ENCODE peak calls at places on chromosomes 1 and 21, in seven cellular contexts. One of them, this sample, is unnamed.

GRCh38 chr1:10651793-10652192 is 144.7 kb downstream of the CASZ1 start:
- DNase-seq in HCT116: no peak
- DNase-seq in H1: no peak
- DNase-seq in HepG2: no peak
- DNase-seq in K562: peak; percentile 67
- DNase-seq in GM12878: no peak
- DNase-seq in SK-N-SH: no peak
- DNase-seq in this sample: no peak

GRCh38 chr21:36288651-36289243 is 31.2 kb upstream of the MORC3 start:
- DNase-seq in HCT116: no peak
- DNase-seq in H1: no peak
- DNase-seq in HepG2: no peak
- DNase-seq in K562: no peak
- DNase-seq in GM12878: no peak
- DNase-seq in SK-N-SH: no peak
- DNase-seq in this sample: no peak

GRCh38 chr1:28882009-28882628 is 32.2 kb upstream of the EPB41 start:
- DNase-seq in HCT116: peak; percentile 93
- DNase-seq in H1: peak; percentile 92
- DNase-seq in HepG2: peak; percentile 87
- DNase-seq in K562: peak; percentile 88
- DNase-seq in GM12878: peak; percentile 41
- DNase-seq in SK-N-SH: peak; percentile 83
- DNase-seq in this sample: peak; percentile 49

GRCh38 chr1:159067699-159068621 is 8.6 kb downstream of the AIM2 start:
- DNase-seq in HCT116: no peak
- DNase-seq in H1: no peak
- DNase-seq in HepG2: no peak
- DNase-seq in K562: no peak
- DNase-seq in GM12878: peak; percentile 86
- DNase-seq in SK-N-SH: no peak
- DNase-seq in this sample: no peak

GRCh38 chr1:83682132-83682531 is 316.8 kb downstream of the TTLL7 start:
- DNase-seq in HCT116: no peak
- DNase-seq in H1: no peak
- DNase-seq in HepG2: no peak
- DNase-seq in K562: no peak
- DNase-seq in GM12878: no peak
- DNase-seq in SK-N-SH: no peak
- DNase-seq in this sample: no peak

GRCh38 chr1:19477284-19478240 is 7.8 kb downstream of the CAPZB start:
- DNase-seq in HCT116: no peak
- DNase-seq in H1: no peak
- DNase-seq in HepG2: no peak
- DNase-seq in K562: no peak
- DNase-seq in GM12878: peak; percentile 74
- DNase-seq in SK-N-SH: no peak
- DNase-seq in this sample: no peak

GRCh38 chr21:31132574-31133242 is 94.4 kb upstream of the KRTAP19-8 start:
- DNase-seq in HCT116: no peak
- DNase-seq in H1: no peak
- DNase-seq in HepG2: no peak
- DNase-seq in K562: no peak
- DNase-seq in GM12878: peak; percentile 93
- DNase-seq in SK-N-SH: no peak
- DNase-seq in this sample: no peak

GRCh38 chr1:28877132-28877781 is 37.1 kb upstream of the EPB41 start:
- DNase-seq in HCT116: peak; percentile 79
- DNase-seq in H1: no peak
- DNase-seq in HepG2: peak; percentile 62
- DNase-seq in K562: peak; percentile 82
- DNase-seq in GM12878: peak; percentile 28
- DNase-seq in SK-N-SH: peak; percentile 80
- DNase-seq in this sample: peak; percentile 66

GRCh38 chr21:36699026-36699545 is at the start of gene SIM2:
- DNase-seq in HCT116: peak; percentile 46
- DNase-seq in H1: no peak
- DNase-seq in HepG2: no peak
- DNase-seq in K562: no peak
- DNase-seq in GM12878: no peak
- DNase-seq in SK-N-SH: peak; percentile 58
- DNase-seq in this sample: peak; percentile 85

GRCh38 chr1:43557744-43558245 is 27.1 kb downstream of the PTPRF start:
- DNase-seq in HCT116: no peak
- DNase-seq in H1: no peak
- DNase-seq in HepG2: no peak
- DNase-seq in K562: peak; percentile 59
- DNase-seq in GM12878: no peak
- DNase-seq in SK-N-SH: peak; percentile 59
- DNase-seq in this sample: no peak

GRCh38 chr1:238710697-238711096 is 675.7 kb upstream of the CHRM3 start:
- DNase-seq in HCT116: no peak
- DNase-seq in H1: peak; percentile 13
- DNase-seq in HepG2: no peak
- DNase-seq in K562: no peak
- DNase-seq in GM12878: no peak
- DNase-seq in SK-N-SH: no peak
- DNase-seq in this sample: no peak

GRCh38 chr21:18940791-18941190 is 537.2 kb upstream of the TMPRSS15 start:
- DNase-seq in HCT116: no peak
- DNase-seq in H1: no peak
- DNase-seq in HepG2: no peak
- DNase-seq in K562: no peak
- DNase-seq in GM12878: no peak
- DNase-seq in SK-N-SH: no peak
- DNase-seq in this sample: no peak

GRCh38 chr1:206581571-206581981 is 30.7 kb downstream of the EIF2D start:
- DNase-seq in HCT116: no peak
- DNase-seq in H1: no peak
- DNase-seq in HepG2: no peak
- DNase-seq in K562: no peak
- DNase-seq in GM12878: no peak
- DNase-seq in SK-N-SH: no peak
- DNase-seq in this sample: no peak

GRCh38 chr1:52168373-52169080 is 26.6 kb downstream of the ZFYVE9 start:
- DNase-seq in HCT116: no peak
- DNase-seq in H1: no peak
- DNase-seq in HepG2: no peak
- DNase-seq in K562: no peak
- DNase-seq in GM12878: no peak
- DNase-seq in SK-N-SH: no peak
- DNase-seq in this sample: no peak

GRCh38 chr1:218809625-218810024 is 364.1 kb upstream of the LYPLAL1 start:
- DNase-seq in HCT116: no peak
- DNase-seq in H1: no peak
- DNase-seq in HepG2: no peak
- DNase-seq in K562: no peak
- DNase-seq in GM12878: no peak
- DNase-seq in SK-N-SH: no peak
- DNase-seq in this sample: no peak

GRCh38 chr1:160652924-160653619 is 6.2 kb upstream of the SLAMF1 start:
- DNase-seq in HCT116: no peak
- DNase-seq in H1: no peak
- DNase-seq in HepG2: no peak
- DNase-seq in K562: no peak
- DNase-seq in GM12878: no peak
- DNase-seq in SK-N-SH: no peak
- DNase-seq in this sample: no peak

GRCh38 chr1:1941868-1942752 is 23.0 kb upstream of the TMEM52 start:
- DNase-seq in HCT116: no peak
- DNase-seq in H1: no peak
- DNase-seq in HepG2: no peak
- DNase-seq in K562: no peak
- DNase-seq in GM12878: no peak
- DNase-seq in SK-N-SH: no peak
- DNase-seq in this sample: no peak

GRCh38 chr1:31587720-31588423 is 11.6 kb downstream of the TINAGL1 start:
- DNase-seq in HCT116: no peak
- DNase-seq in H1: no peak
- DNase-seq in HepG2: peak; percentile 40
- DNase-seq in K562: peak; percentile 43
- DNase-seq in GM12878: no peak
- DNase-seq in SK-N-SH: peak; percentile 94
- DNase-seq in this sample: peak; percentile 63

GRCh38 chr1:66090863-66091457 is 298.3 kb downstream of the PDE4B start:
- DNase-seq in HCT116: no peak
- DNase-seq in H1: no peak
- DNase-seq in HepG2: no peak
- DNase-seq in K562: no peak
- DNase-seq in GM12878: no peak
- DNase-seq in SK-N-SH: no peak
- DNase-seq in this sample: no peak

GRCh38 chr1:32265846-32266245 is 14.8 kb downstream of the LCK start:
- DNase-seq in HCT116: no peak
- DNase-seq in H1: no peak
- DNase-seq in HepG2: no peak
- DNase-seq in K562: no peak
- DNase-seq in GM12878: no peak
- DNase-seq in SK-N-SH: no peak
- DNase-seq in this sample: no peak

GRCh38 chr21:17435565-17436543 is 77.0 kb upstream of the CXADR start:
- DNase-seq in HCT116: no peak
- DNase-seq in H1: no peak
- DNase-seq in HepG2: no peak
- DNase-seq in K562: no peak
- DNase-seq in GM12878: no peak
- DNase-seq in SK-N-SH: peak; percentile 23
- DNase-seq in this sample: no peak

GRCh38 chr21:17440955-17441354 is 71.9 kb upstream of the CXADR start:
- DNase-seq in HCT116: no peak
- DNase-seq in H1: no peak
- DNase-seq in HepG2: no peak
- DNase-seq in K562: no peak
- DNase-seq in GM12878: no peak
- DNase-seq in SK-N-SH: no peak
- DNase-seq in this sample: no peak

GRCh38 chr21:17441370-17441769 is 71.5 kb upstream of the CXADR start:
- DNase-seq in HCT116: no peak
- DNase-seq in H1: no peak
- DNase-seq in HepG2: peak; percentile 97
- DNase-seq in K562: no peak
- DNase-seq in GM12878: no peak
- DNase-seq in SK-N-SH: no peak
- DNase-seq in this sample: no peak

GRCh38 chr21:17436626-17437111 is 76.2 kb upstream of the CXADR start:
- DNase-seq in HCT116: no peak
- DNase-seq in H1: no peak
- DNase-seq in HepG2: peak; percentile 68
- DNase-seq in K562: no peak
- DNase-seq in GM12878: no peak
- DNase-seq in SK-N-SH: peak; percentile 27
- DNase-seq in this sample: no peak

GRCh38 chr21:17438642-17439041 is 74.2 kb upstream of the CXADR start:
- DNase-seq in HCT116: no peak
- DNase-seq in H1: peak; percentile 27
- DNase-seq in HepG2: peak; percentile 87
- DNase-seq in K562: no peak
- DNase-seq in GM12878: no peak
- DNase-seq in SK-N-SH: peak; percentile 44
- DNase-seq in this sample: no peak
- TF ChIP-seq JUND in HCT116: no peak
- TF ChIP-seq JUND in H1: no peak
- TF ChIP-seq JUND in HepG2: no peak
- TF ChIP-seq JUND in K562: no peak
- TF ChIP-seq JUND in GM12878: no peak
- TF ChIP-seq JUND in SK-N-SH: no peak
- TF ChIP-seq JUND in this sample: no peak

DNA sequence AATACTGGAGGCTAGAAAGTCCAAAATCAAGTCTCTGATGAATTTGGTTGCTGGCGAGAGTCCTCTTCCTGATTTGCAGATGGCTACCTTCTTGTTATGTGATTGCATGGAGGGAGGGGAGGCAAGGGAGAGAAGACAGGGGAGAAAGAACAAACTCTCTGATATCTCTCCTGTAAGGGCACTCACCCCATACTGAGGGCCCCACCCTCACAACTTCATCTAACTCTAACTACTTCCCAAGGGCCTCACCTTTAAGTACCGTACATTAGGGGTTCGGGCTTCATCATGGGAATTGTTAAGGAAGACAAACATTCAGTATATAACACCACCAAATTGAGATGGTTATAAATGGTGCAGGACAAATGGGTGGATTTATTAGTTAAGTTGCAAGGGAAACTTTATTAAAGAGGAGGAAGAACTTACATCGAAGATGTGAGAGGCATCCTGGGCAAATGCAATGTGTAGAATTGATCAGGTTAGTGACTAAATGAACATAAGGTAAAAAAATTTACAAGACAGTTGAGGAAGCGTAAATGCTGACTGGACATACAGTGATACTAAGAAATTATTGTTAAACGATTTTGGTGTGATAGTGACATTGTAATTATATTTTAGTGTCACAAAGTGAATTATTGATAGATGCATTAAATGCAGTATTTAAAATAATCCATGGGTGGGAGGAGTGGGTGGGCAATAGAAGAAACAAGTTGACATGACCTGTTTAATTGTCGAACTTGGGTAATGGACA is 10.6 kb downstream of the OR2B11 start:
- DNase-seq in HCT116: no peak
- DNase-seq in H1: no peak
- DNase-seq in HepG2: no peak
- DNase-seq in K562: no peak
- DNase-seq in GM12878: no peak
- DNase-seq in SK-N-SH: no peak
- DNase-seq in this sample: no peak
- TF ChIP-seq JUND in HCT116: no peak
- TF ChIP-seq JUND in H1: no peak
- TF ChIP-seq JUND in HepG2: no peak
- TF ChIP-seq JUND in K562: no peak
- TF ChIP-seq JUND in GM12878: no peak
- TF ChIP-seq JUND in SK-N-SH: no peak
- TF ChIP-seq JUND in this sample: no peak

DNA sequence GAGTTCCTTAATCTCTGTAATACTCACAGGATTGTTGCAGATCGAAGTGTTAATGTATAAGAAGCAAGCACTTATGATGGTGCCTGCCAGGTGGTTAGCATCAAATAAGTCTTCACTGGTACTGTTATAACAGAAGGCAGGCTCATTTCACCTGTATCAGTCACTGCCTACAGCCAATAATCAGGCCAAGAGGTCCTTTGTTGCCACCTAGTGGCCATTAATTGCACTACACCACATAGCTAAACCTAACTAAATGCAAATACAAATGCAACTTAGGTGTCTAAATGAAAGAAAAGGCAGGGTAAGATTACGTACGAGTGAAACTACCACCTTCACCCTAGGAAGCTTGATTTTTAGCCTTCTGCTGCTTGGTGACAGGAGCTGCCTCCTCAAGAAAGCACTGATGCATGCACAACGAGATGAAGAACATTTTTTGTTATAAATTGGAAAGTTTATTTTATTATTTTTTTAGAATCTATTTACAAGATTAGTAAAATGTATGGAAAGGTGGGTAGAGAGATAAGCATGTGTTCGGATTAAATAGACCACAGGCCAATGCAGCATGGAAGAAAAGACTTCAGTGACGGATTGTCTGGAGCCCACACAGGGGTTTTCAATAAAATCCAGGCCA is 334.8 kb upstream of the CAMK1G start:
- DNase-seq in HCT116: peak; percentile 59
- DNase-seq in H1: no peak
- DNase-seq in HepG2: peak; percentile 34
- DNase-seq in K562: peak; percentile 68
- DNase-seq in GM12878: peak; percentile 30
- DNase-seq in SK-N-SH: peak; percentile 53
- DNase-seq in this sample: peak; percentile 73
- TF ChIP-seq JUND in HCT116: no peak
- TF ChIP-seq JUND in H1: no peak
- TF ChIP-seq JUND in HepG2: no peak
- TF ChIP-seq JUND in K562: no peak
- TF ChIP-seq JUND in GM12878: no peak
- TF ChIP-seq JUND in SK-N-SH: no peak
- TF ChIP-seq JUND in this sample: no peak

GRCh38 chr1:55262822-55263221 is 47.7 kb upstream of the USP24 start:
- DNase-seq in HCT116: no peak
- DNase-seq in H1: no peak
- DNase-seq in HepG2: no peak
- DNase-seq in K562: no peak
- DNase-seq in GM12878: no peak
- DNase-seq in SK-N-SH: no peak
- DNase-seq in this sample: no peak
- TF ChIP-seq JUND in HCT116: no peak
- TF ChIP-seq JUND in H1: no peak
- TF ChIP-seq JUND in HepG2: no peak
- TF ChIP-seq JUND in K562: no peak
- TF ChIP-seq JUND in GM12878: no peak
- TF ChIP-seq JUND in SK-N-SH: no peak
- TF ChIP-seq JUND in this sample: no peak

This sample was measured in T47D.